ENCODE peak calls at places on chromosomes 3 and 15, in seven cellular contexts. G is neural progenitor cell, O is NB4, Y is esophagus squamous epithelium, C is dorsolateral prefrontal cortex, J is adrenal gland, Q is cardiac muscle cell. B is an unnamed sample.

GRCh38 chr15:69093127-69093526 is 67.3 kb upstream of the GLCE start:
- DNase-seq in G (no peak), Y (no peak), O (no peak), J (no peak), C (no peak), Q (peak; percentile 65), B (peak; percentile 58)

GRCh38 chr3:191051037-191051436 is 148.0 kb upstream of the OSTN start:
- DNase-seq in G (peak; percentile 56), Y (no peak), J (no peak), C (no peak), O (peak; percentile 26), Q (peak; percentile 45), B (peak; percentile 49)

GRCh38 chr3:132675408-132675807 is 15.3 kb downstream of the UBA5 start:
- DNase-seq in J (no peak), Y (no peak), O (no peak), G (no peak), Q (no peak), C (no peak), B (no peak)

GRCh38 chr3:152097770-152098169 is 171.0 kb upstream of the MBNL1 start:
- DNase-seq in Q (peak; percentile 73), G (no peak), Y (no peak), C (no peak), O (no peak), J (no peak), B (peak; percentile 35)

GRCh38 chr3:136266468-136266867 is 16.3 kb downstream of the PCCB start:
- DNase-seq in G (no peak), C (no peak), J (no peak), Q (no peak), Y (no peak), O (no peak), B (peak; percentile 22)

GRCh38 chr15:88636039-88636438 is 2.8 kb upstream of the ISG20 start:
- DNase-seq in J (no peak), C (no peak), G (no peak), Y (no peak), Q (no peak), O (no peak), B (no peak)

GRCh38 chr3:66396161-66396760 is 104.6 kb downstream of the LRIG1 start:
- DNase-seq in C (no peak), G (no peak), J (no peak), Q (no peak), O (no peak), Y (no peak), B (no peak)

GRCh38 chr15:98863983-98864382 is 143.6 kb downstream of the PGPEP1L start:
- DNase-seq in Y (no peak), G (no peak), C (no peak), Q (no peak), J (no peak), O (no peak), B (no peak)

GRCh38 chr15:45397116-45397665 is 18.8 kb upstream of the GATM start:
- DNase-seq in Y (no peak), Q (no peak), O (no peak), G (no peak), J (no peak), C (no peak), B (no peak)

GRCh38 chr15:90883971-90884718 is at the start of gene FES:
- DNase-seq in O (peak; percentile 94), J (peak; percentile 56), C (no peak), Y (no peak), G (peak; percentile 71), Q (peak; percentile 81), B (peak; percentile 50)

GRCh38 chr3:20648294-20648693 is 462.3 kb upstream of the SGO1 start:
- DNase-seq in O (peak; percentile 18), G (no peak), J (no peak), C (no peak), Y (no peak), Q (peak; percentile 87), B (peak; percentile 85)

GRCh38 chr15:55289011-55289572 is 521 bp downstream of the RAB27A start:
- DNase-seq in Q (peak; percentile 66), Y (no peak), G (peak; percentile 34), J (peak; percentile 41), C (no peak), O (peak; percentile 74), B (peak; percentile 54)

GRCh38 chr3:125381743-125382142 is 6.6 kb upstream of the ZNF148 start:
- DNase-seq in J (no peak), O (peak; percentile 15), G (no peak), C (no peak), Y (no peak), Q (no peak), B (no peak)

GRCh38 chr15:42640103-42640502 is 64.7 kb downstream of the STARD9 start:
- DNase-seq in Q (peak; percentile 12), Y (no peak), C (no peak), J (no peak), O (no peak), G (no peak), B (peak; percentile 10)

GRCh38 chr15:68352401-68353062 is 75.0 kb downstream of the FEM1B start:
- DNase-seq in J (peak; percentile 92), C (no peak), G (no peak), O (peak; percentile 92), Y (no peak), Q (peak; percentile 85), B (peak; percentile 95)

GRCh38 chr3:57017481-57017880 is 43.0 kb upstream of the SPATA12 start:
- DNase-seq in O (peak; percentile 25), G (no peak), Y (no peak), Q (peak; percentile 41), J (peak; percentile 81), C (peak; percentile 86), B (peak; percentile 22)

GRCh38 chr3:143150979-143151726 is 31.6 kb downstream of the CHST2 start:
- DNase-seq in G (no peak), O (no peak), Q (peak; percentile 69), Y (no peak), C (no peak), J (no peak), B (peak; percentile 77)

GRCh38 chr15:44308415-44308814 is 19.9 kb downstream of the GOLM2 start:
- DNase-seq in C (no peak), J (no peak), Q (no peak), G (no peak), O (no peak), Y (no peak), B (no peak)

GRCh38 chr3:56125358-56126005 is 342.8 kb downstream of the ERC2 start:
- DNase-seq in G (peak; percentile 12), O (peak; percentile 47), C (no peak), Y (no peak), Q (peak; percentile 64), J (peak; percentile 83), B (peak; percentile 65)

GRCh38 chr15:69766156-69766555 is 313.5 kb downstream of the RPLP1 start:
- DNase-seq in Y (no peak), J (no peak), C (no peak), Q (no peak), G (no peak), O (no peak), B (no peak)

GRCh38 chr3:30286007-30286669 is 320.3 kb upstream of the TGFBR2 start:
- DNase-seq in Y (peak; percentile 18), O (peak; percentile 86), G (peak; percentile 12), C (peak; percentile 25), Q (peak; percentile 99), J (peak; percentile 79), B (peak; percentile 99)

GRCh38 chr3:93994056-93994455 is 14.1 kb downstream of the ARL13B start:
- DNase-seq in Q (peak; percentile 30), C (no peak), J (no peak), G (no peak), O (peak; percentile 6), Y (no peak), B (peak; percentile 42)

GRCh38 chr3:38084019-38084968 is 45.3 kb downstream of the DLEC1 start:
- DNase-seq in J (peak; percentile 60), C (no peak), Y (no peak), Q (peak; percentile 69), O (peak; percentile 39), G (peak; percentile 21), B (peak; percentile 41)

GRCh38 chr15:39657714-39658113 is 76.8 kb downstream of the THBS1 start:
- DNase-seq in J (no peak), Y (no peak), G (no peak), C (no peak), O (no peak), Q (peak; percentile 67), B (peak; percentile 78)

GRCh38 chr15:78991476-78991875 is 46.6 kb upstream of the CTSH start:
- DNase-seq in C (no peak), G (no peak), J (no peak), Q (no peak), O (no peak), Y (no peak), B (no peak)

GRCh38 chr3:184583345-184584000 is 21.9 kb downstream of the EPHB3 start:
- DNase-seq in Q (no peak), Y (no peak), G (peak; percentile 71), O (no peak), C (peak; percentile 80), J (no peak), B (no peak)
- H3K4me3 ChIP-seq in Q (peak overlapping the region; percentile 17), Y (peak overlapping the region; percentile 42), G (peak overlapping the region; percentile 56), O (no peak overlapping the region), C (peak overlapping the region; percentile 74), J (no peak overlapping the region), B (peak overlapping the region; percentile 22)

DNA sequence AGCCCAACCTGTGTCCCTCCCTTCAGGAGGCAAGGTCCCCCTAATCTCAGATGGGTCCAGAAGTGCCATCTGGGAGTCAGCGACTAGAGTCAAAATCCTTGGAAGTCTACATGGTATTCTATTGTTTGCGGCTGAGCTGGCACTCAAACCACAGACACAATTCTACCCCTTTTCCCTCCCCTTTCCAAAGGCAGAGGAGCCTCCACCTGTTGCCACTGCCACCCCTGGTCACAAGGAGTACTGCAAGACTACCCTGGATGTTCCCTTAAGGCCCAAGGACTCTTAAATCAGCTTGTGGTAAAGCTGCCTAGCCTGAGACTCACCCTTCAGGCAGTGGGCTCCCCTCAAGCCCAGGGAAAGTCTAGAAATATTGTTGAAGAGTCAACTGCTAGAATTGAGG is 4.3 kb upstream of the OR5H6 start:
- DNase-seq in G (no peak), Q (no peak), O (peak; percentile 25), Y (no peak), J (no peak), C (no peak), B (no peak)
- TF ChIP-seq CTCF in G (peak; percentile 31), Q (no peak), O (peak; percentile 36), Y (no peak), J (no peak), C (no peak), B (no peak)

DNA sequence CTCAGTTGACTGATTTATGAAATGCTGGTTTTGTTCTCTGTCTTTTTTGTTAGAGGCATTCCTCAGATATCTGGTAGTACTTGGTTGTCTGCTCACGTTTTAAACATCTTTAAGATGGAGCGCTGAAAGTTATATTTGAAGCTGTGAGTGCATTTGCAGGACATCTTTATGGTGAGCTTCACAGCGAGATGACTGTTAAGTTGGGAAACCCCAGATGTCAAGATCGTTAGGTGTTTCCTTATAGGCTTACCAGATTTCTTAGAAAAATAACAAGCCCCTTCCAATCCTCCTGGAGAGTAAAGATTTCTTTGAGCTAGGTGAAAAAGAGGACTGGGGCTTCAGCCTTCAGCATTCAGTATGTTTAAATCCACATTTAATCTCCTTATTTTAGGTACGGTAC is 72.1 kb downstream of the ZNF609 start:
- DNase-seq in O (peak; percentile 53), C (no peak), G (no peak), Y (no peak), Q (no peak), J (no peak), B (no peak)
- H3K4me3 ChIP-seq in O (peak overlapping the region; percentile 33), C (no peak overlapping the region), G (no peak overlapping the region), Y (no peak overlapping the region), Q (no peak overlapping the region), J (no peak overlapping the region), B (no peak overlapping the region)

DNA sequence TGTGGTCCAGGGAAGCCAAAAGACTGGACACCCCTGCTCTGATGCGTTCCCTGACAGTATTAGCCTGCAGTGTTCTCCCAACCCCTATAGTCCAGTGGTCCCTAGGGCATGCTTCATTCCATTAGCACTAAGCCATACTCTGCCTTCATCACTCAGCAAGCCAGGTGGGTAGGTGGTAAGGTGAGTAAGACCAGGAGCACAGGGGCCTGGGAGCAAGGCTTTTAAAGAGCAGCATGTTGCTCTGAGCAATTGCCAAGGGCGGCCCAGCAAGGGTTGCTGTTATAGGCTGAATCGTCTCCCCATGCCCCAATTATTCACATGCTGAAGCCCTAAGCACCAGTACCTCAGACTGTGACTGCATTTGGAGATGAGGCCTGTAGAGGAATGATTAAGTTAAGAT is 11.0 kb downstream of the CXCR6 start:
- DNase-seq in Q (no peak), J (no peak), O (no peak), Y (no peak), G (no peak), C (no peak), B (no peak)
- TF ChIP-seq CTCF in Q (no peak), J (no peak), O (no peak), Y (no peak), G (no peak), C (no peak), B (no peak)

B was measured in fibroblast of pulmonary artery.